ENCODE peak calls at places on chromosomes 5 and 9, in nine cellular contexts. V, X, H, L, I, A, B, W and T are unnamed samples.

GRCh38 chr5:35230043-35230611 is at the start of gene PRLR:
- DNase-seq in V (peak; percentile 12), X (no peak), H (peak; percentile 26), L (peak; percentile 57), I (no peak), A (no peak), B (peak; percentile 73), W (peak; percentile 47), T (peak; percentile 38)

GRCh38 chr5:61999371-61999770 is 306.6 kb upstream of the KIF2A start:
- DNase-seq in V (no peak), X (no peak), H (peak; percentile 42), L (no peak), I (no peak), A (no peak), B (no peak), W (no peak), T (no peak)

GRCh38 chr9:16103613-16104012 is 550.8 kb downstream of the CCDC171 start:
- DNase-seq in V (no peak), X (no peak), H (no peak), L (peak; percentile 83), I (no peak), A (no peak), B (no peak), W (no peak), T (peak; percentile 59)

GRCh38 chr5:38420691-38421395 is 135.6 kb downstream of the LIFR start:
- DNase-seq in V (peak; percentile 73), X (no peak), H (peak; percentile 71), L (peak; percentile 46), I (peak; percentile 49), A (no peak), B (peak; percentile 86), W (peak; percentile 69), T (peak; percentile 67)

GRCh38 chr9:38393128-38393809 is 767 bp downstream of the ALDH1B1 start:
- DNase-seq in V (no peak), X (no peak), H (peak; percentile 35), L (no peak), I (peak; percentile 8), A (peak; percentile 61), B (no peak), W (no peak), T (no peak)

GRCh38 chr5:164679461-164679860 is 1174.0 kb downstream of the MAT2B start:
- DNase-seq in V (no peak), X (no peak), H (no peak), L (no peak), I (no peak), A (no peak), B (peak; percentile 47), W (no peak), T (no peak)

GRCh38 chr9:71793386-71794105 is 25.2 kb upstream of the CEMIP2 start:
- DNase-seq in V (peak; percentile 67), X (no peak), H (no peak), L (no peak), I (no peak), A (no peak), B (peak; percentile 82), W (no peak), T (peak; percentile 11)

GRCh38 chr9:115063058-115063850 is 54.7 kb downstream of the TNC start:
- DNase-seq in V (no peak), X (no peak), H (no peak), L (no peak), I (no peak), A (no peak), B (no peak), W (no peak), T (no peak)

GRCh38 chr9:91131433-91131839 is 230.3 kb downstream of the AUH start:
- DNase-seq in V (peak; percentile 69), X (no peak), H (peak; percentile 96), L (peak; percentile 53), I (no peak), A (no peak), B (no peak), W (peak; percentile 38), T (no peak)

GRCh38 chr5:155004138-155004744 is 9.3 kb upstream of the KIF4B start:
- DNase-seq in V (peak; percentile 45), X (no peak), H (peak; percentile 16), L (no peak), I (peak; percentile 14), A (no peak), B (peak; percentile 90), W (peak; percentile 27), T (peak; percentile 16)
- TF ChIP-seq CTCF in V (peak; percentile 59), X (no peak), H (peak; percentile 38), L (no peak), I (peak; percentile 52), A (peak; percentile 14), B (peak; percentile 80), W (no peak), T (peak; percentile 12)

GRCh38 chr9:103397868-103398600 is 402.9 kb downstream of the CYLC2 start:
- DNase-seq in V (peak; percentile 66), X (no peak), H (peak; percentile 65), L (peak; percentile 27), I (peak; percentile 11), A (no peak), B (peak; percentile 84), W (peak; percentile 27), T (peak; percentile 59)
- TF ChIP-seq CTCF in V (peak; percentile 43), X (peak; percentile 46), H (peak; percentile 68), L (peak; percentile 53), I (peak; percentile 66), A (no peak), B (peak; percentile 88), W (peak; percentile 40), T (peak; percentile 71)

GRCh38 chr5:152532714-152533113 is 127.6 kb upstream of the NMUR2 start:
- DNase-seq in V (peak; percentile 66), X (no peak), H (peak; percentile 67), L (no peak), I (no peak), A (no peak), B (no peak), W (no peak), T (peak; percentile 13)
- TF ChIP-seq CTCF in V (peak; percentile 67), X (peak; percentile 54), H (peak; percentile 50), L (peak; percentile 49), I (peak; percentile 62), A (peak; percentile 3), B (peak; percentile 83), W (no peak), T (peak; percentile 62)

GRCh38 chr5:157230610-157231009 is 35.3 kb upstream of the CYFIP2 start:
- DNase-seq in V (no peak), X (no peak), H (no peak), L (no peak), I (no peak), A (no peak), B (no peak), W (no peak), T (no peak)
- TF ChIP-seq CTCF in V (no peak), X (no peak), H (no peak), L (no peak), I (no peak), A (no peak), B (no peak), W (no peak), T (no peak)

GRCh38 chr9:32589083-32589713 is 16.2 kb upstream of the NDUFB6 start:
- DNase-seq in V (peak; percentile 63), X (no peak), H (peak; percentile 59), L (no peak), I (no peak), A (no peak), B (no peak), W (no peak), T (no peak)
- TF ChIP-seq CTCF in V (peak; percentile 77), X (no peak), H (peak; percentile 83), L (no peak), I (peak; percentile 61), A (no peak), B (peak; percentile 72), W (no peak), T (peak; percentile 47)

DNA sequence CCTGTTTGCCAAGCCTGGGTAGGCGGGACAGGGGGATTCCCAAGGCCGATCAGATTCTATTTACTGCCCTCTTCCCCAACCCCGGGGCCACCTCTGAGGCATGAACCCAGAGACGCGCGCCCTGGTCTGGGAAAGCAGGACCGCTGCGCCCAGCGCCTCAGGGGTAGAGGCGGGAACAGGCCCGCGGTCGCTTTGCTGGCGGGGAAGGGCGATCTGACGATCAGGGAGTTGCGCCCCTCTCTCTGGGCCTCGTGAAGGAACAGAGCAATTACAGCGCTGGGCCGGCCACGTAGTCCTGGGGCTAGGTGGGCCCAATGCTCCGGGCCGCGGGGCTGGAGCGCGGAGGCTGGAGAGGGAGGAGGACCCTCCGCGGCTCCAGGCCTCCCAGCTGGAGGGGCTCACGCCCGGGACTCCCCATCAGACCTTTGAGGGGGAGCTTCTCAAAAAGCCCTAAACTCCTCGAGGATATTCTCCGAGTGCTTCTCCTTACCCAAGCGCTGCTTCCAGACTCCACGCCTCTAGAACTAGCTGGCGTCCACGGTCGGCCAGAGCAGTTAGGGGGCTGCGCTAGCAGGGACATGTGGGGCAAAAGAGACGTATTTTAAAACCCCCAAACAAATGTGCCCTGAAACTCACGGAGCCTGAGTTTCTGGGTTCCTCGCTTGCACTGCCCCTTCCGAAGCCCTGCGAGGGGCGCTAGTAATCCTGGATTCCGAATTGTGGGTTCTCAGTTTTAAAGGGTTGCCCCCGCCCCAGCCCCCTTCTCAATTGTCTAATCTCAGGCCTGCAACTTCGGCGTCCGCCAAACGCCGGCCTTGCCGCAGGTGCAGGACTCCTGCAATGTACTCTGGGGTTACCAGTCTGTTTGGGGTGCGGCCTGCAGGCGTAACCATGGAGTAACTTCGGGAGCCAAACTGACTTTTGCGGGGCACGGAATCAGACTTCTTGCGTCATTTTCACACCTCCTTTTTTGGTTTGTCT is 57.6 kb downstream of the TMEM174 start:
- DNase-seq in V (no peak), X (no peak), H (no peak), L (no peak), I (no peak), A (no peak), B (peak; percentile 81), W (no peak), T (peak; percentile 67)
- TF ChIP-seq CTCF in V (no peak), X (no peak), H (no peak), L (no peak), I (no peak), A (no peak), B (peak; percentile 17), W (no peak), T (no peak)

DNA sequence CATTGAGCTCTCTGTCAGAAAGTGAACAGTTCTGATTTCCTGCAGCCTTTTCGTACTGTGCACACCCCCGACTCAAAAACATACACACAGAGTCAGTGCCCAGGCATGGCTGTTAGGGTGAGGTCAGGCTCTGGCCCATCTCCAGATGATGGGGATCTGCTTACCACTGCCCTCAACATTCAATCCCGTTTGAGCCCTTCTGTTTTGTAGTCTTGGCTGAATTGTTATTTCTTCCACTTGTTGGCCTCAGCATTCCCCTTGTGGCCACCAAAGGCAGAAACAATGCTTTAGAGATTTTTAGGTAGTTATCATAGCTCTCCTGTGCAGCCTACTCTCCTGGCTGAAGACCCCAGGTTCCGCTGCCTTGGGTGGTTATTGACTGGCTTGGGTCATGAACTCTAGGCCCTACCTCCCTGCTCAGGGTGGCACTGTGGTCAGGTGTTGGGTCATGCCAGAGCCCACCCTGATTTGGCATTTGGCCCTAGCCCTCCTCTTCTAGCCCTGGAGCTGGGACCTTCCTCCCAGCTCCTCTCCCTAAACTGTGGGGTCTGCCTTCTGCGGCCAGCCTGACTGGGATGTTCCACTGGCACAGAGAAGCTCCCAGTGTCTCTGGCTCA is 7.8 kb upstream of the MYOZ3 start:
- DNase-seq in V (no peak), X (no peak), H (no peak), L (no peak), I (no peak), A (no peak), B (peak; percentile 46), W (no peak), T (no peak)
- TF ChIP-seq CTCF in V (no peak), X (peak; percentile 16), H (no peak), L (no peak), I (no peak), A (no peak), B (peak; percentile 58), W (no peak), T (no peak)